ENCODE peak calls at places on chromosomes 13 and 19, in five cellular contexts. J is anterior cingulate cortex, O is colonic mucosa, H is left lobe of liver, R is A549. A is an unnamed sample.

GRCh38 chr19:11088508-11089253 is 582 bp upstream of the LDLR start:
- DNase-seq in J (no peak), O (peak; percentile 51), R (no peak), H (no peak), A (peak; percentile 52)

GRCh38 chr13:100240109-100240779 is 151.4 kb downstream of the PCCA start:
- DNase-seq in R (no peak), H (no peak), J (no peak), O (no peak), A (no peak)

GRCh38 chr19:38784224-38784623 is 4.8 kb upstream of the LGALS7B start:
- DNase-seq in H (no peak), O (peak; percentile 61), R (peak; percentile 81), J (no peak), A (no peak)

GRCh38 chr13:43608400-43609137 is 178.2 kb downstream of the ENOX1 start:
- DNase-seq in O (no peak), J (no peak), R (no peak), H (no peak), A (no peak)

GRCh38 chr19:48618278-48618915 is 581 bp downstream of the RPL18 start:
- DNase-seq in R (no peak), O (peak; percentile 37), H (no peak), J (no peak), A (no peak)

GRCh38 chr19:7862413-7862951 is 11.7 kb downstream of the PRR36 start:
- DNase-seq in O (peak; percentile 87), J (no peak), H (peak; percentile 48), R (no peak), A (no peak)

GRCh38 chr13:26786651-26787295 is 26.2 kb upstream of the GPR12 start:
- DNase-seq in H (no peak), O (no peak), J (no peak), R (no peak), A (no peak)

GRCh38 chr19:4713384-4713951 is 10.2 kb downstream of the DPP9 start:
- DNase-seq in H (peak; percentile 88), J (no peak), R (peak; percentile 92), O (peak; percentile 95), A (no peak)

GRCh38 chr19:49524812-49525455 is 2.9 kb upstream of the RCN3 start:
- DNase-seq in O (no peak), J (no peak), H (no peak), R (no peak), A (no peak)

GRCh38 chr13:99053636-99054233 is 75.9 kb upstream of the DOCK9 start:
- DNase-seq in R (no peak), O (no peak), H (no peak), J (no peak), A (no peak)

GRCh38 chr19:5130371-5131030 is 161.6 kb downstream of the KDM4B start:
- DNase-seq in H (no peak), R (no peak), O (no peak), J (no peak), A (no peak)

GRCh38 chr19:17409990-17410389 is 4.6 kb upstream of the BST2 start:
- DNase-seq in O (no peak), H (no peak), J (no peak), R (no peak), A (no peak)

GRCh38 chr13:99206873-99207272 is 6.2 kb downstream of the UBAC2 start:
- DNase-seq in O (peak; percentile 12), R (no peak), J (no peak), H (no peak), A (no peak)

GRCh38 chr13:47831265-47831664 is 169.8 kb downstream of the SUCLA2 start:
- DNase-seq in H (no peak), J (no peak), R (no peak), O (no peak), A (no peak)

GRCh38 chr19:1748115-1748702 is 5.1 kb upstream of the ONECUT3 start:
- DNase-seq in R (no peak), H (no peak), O (peak; percentile 64), J (no peak), A (no peak)

GRCh38 chr13:104315606-104316005 is 1249.4 kb upstream of the SLC10A2 start:
- DNase-seq in J (no peak), H (no peak), R (no peak), O (no peak), A (no peak)

GRCh38 chr13:70098669-70099068 is 9.0 kb upstream of the ATXN8OS start:
- DNase-seq in J (no peak), R (no peak), O (no peak), H (no peak), A (no peak)

A was measured in Ammon's horn.